ENCODE peak calls at places on chromosome 5, in six cellular contexts. V, E, D, T, Y and N are unnamed samples.

GRCh38 chr5:137752873-137753226 is 1.3 kb downstream of the HNRNPA0 start:
- DNase-seq in V (no peak), E (no peak), D (peak), T (peak), Y (no peak), N (no peak)

GRCh38 chr5:16741007-16741406 is 124.2 kb upstream of the RETREG1 start:
- DNase-seq in V (peak), E (no peak), D (no peak), T (no peak), Y (no peak), N (peak)

GRCh38 chr5:170747357-170747756 is 36.2 kb upstream of the GABRP start:
- DNase-seq in V (no peak), E (no peak), D (no peak), T (no peak), Y (no peak), N (no peak)

GRCh38 chr5:110159202-110159601 is 469.5 kb downstream of the MAN2A1 start:
- DNase-seq in V (peak), E (no peak), D (no peak), T (no peak), Y (no peak), N (peak)

GRCh38 chr5:3844266-3844665 is 248.6 kb downstream of the IRX1 start:
- DNase-seq in V (no peak), E (no peak), D (no peak), T (no peak), Y (no peak), N (no peak)

GRCh38 chr5:59562756-59563389 is 330.7 kb downstream of the PDE4D start:
- DNase-seq in V (peak), E (no peak), D (peak), T (no peak), Y (peak), N (peak)

GRCh38 chr5:39194466-39195136 is 24.8 kb downstream of the FYB1 start:
- DNase-seq in V (peak), E (no peak), D (no peak), T (no peak), Y (peak), N (peak)

GRCh38 chr5:1021136-1021968 is 12.8 kb downstream of the NKD2 start:
- DNase-seq in V (no peak), E (no peak), D (no peak), T (no peak), Y (no peak), N (no peak)

GRCh38 chr5:93018461-93018860 is 562.6 kb downstream of the NR2F1-AS1 start:
- DNase-seq in V (peak), E (no peak), D (no peak), T (no peak), Y (no peak), N (no peak)

GRCh38 chr5:6105350-6105749 is 273.0 kb downstream of the MED10 start:
- DNase-seq in V (no peak), E (no peak), D (no peak), T (no peak), Y (no peak), N (no peak)

GRCh38 chr5:137617806-137618205 is 118.1 kb downstream of the KLHL3 start:
- DNase-seq in V (peak), E (no peak), D (no peak), T (no peak), Y (no peak), N (peak)

GRCh38 chr5:54547711-54548250 is 30.2 kb downstream of the SNX18 start:
- DNase-seq in V (peak), E (no peak), D (no peak), T (no peak), Y (no peak), N (peak)

GRCh38 chr5:174844971-174845370 is 120.6 kb downstream of the MSX2 start:
- DNase-seq in V (peak), E (no peak), D (no peak), T (no peak), Y (no peak), N (no peak)

GRCh38 chr5:176183321-176184074 is 54.7 kb upstream of the SIMC1 start:
- DNase-seq in V (no peak), E (no peak), D (no peak), T (no peak), Y (no peak), N (no peak)

GRCh38 chr5:57836921-57837320 is 354.3 kb upstream of the ACTBL2 start:
- DNase-seq in V (no peak), E (no peak), D (no peak), T (no peak), Y (no peak), N (no peak)

GRCh38 chr5:171673840-171674239 is 111.8 kb upstream of the SMIM23 start:
- DNase-seq in V (no peak), E (no peak), D (no peak), T (no peak), Y (no peak), N (no peak)

GRCh38 chr5:88678780-88679491 is 204.0 kb downstream of the MEF2C start:
- DNase-seq in V (no peak), E (no peak), D (no peak), T (no peak), Y (no peak), N (peak)

GRCh38 chr5:179270581-179271300 is 74.5 kb downstream of the ADAMTS2 start:
- DNase-seq in V (peak), E (no peak), D (no peak), T (no peak), Y (no peak), N (no peak)

GRCh38 chr5:40486437-40487270 is 193.1 kb upstream of the PTGER4 start:
- DNase-seq in V (peak), E (no peak), D (peak), T (peak), Y (no peak), N (peak)

GRCh38 chr5:133602829-133603380 is 9.4 kb downstream of the FSTL4 start:
- DNase-seq in V (no peak), E (no peak), D (no peak), T (no peak), Y (no peak), N (no peak)

GRCh38 chr5:153402550-153402949 is 87.9 kb upstream of the GRIA1 start:
- DNase-seq in V (peak), E (no peak), D (no peak), T (no peak), Y (no peak), N (peak)

GRCh38 chr5:14488697-14489096 is 92.9 kb upstream of the OTULINL start:
- DNase-seq in V (no peak), E (no peak), D (no peak), T (no peak), Y (no peak), N (no peak)

GRCh38 chr5:37771731-37772130 is 68.1 kb downstream of the GDNF start:
- DNase-seq in V (peak), E (no peak), D (no peak), T (no peak), Y (no peak), N (peak)

GRCh38 chr5:130762031-130762430 is 403.0 kb downstream of the HINT1 start:
- DNase-seq in V (peak), E (no peak), D (no peak), T (no peak), Y (no peak), N (no peak)

GRCh38 chr5:58412932-58413331 is 47.0 kb downstream of the PLK2 start:
- DNase-seq in V (no peak), E (no peak), D (no peak), T (no peak), Y (no peak), N (no peak)

GRCh38 chr5:13354611-13355010 is 589.9 kb downstream of the DNAH5 start:
- DNase-seq in V (peak), E (no peak), D (no peak), T (no peak), Y (no peak), N (peak)

GRCh38 chr5:90528704-90529233 is 615 bp downstream of the LYSMD3 start:
- DNase-seq in V (peak), E (no peak), D (no peak), T (no peak), Y (peak), N (peak)

GRCh38 chr5:56055859-56056258 is 61.1 kb upstream of the IL6ST start:
- DNase-seq in V (no peak), E (no peak), D (no peak), T (no peak), Y (no peak), N (no peak)

GRCh38 chr5:55511010-55511409 is 23.8 kb downstream of the PLPP1 start:
- DNase-seq in V (no peak), E (no peak), D (no peak), T (no peak), Y (no peak), N (no peak)

GRCh38 chr5:91221917-91222316 is 161.2 kb downstream of the ARRDC3 start:
- DNase-seq in V (no peak), E (no peak), D (no peak), T (no peak), Y (no peak), N (no peak)

GRCh38 chr5:181191526-181192336 is 13.3 kb downstream of the TRIM7 start:
- DNase-seq in V (peak), E (peak), D (peak), T (peak), Y (peak), N (peak)